ENCODE peak calls at places on chromosomes 13 and 19, in four cellular contexts. G is left ventricle myocardium inferior, M is dorsolateral prefrontal cortex, S is T-cell. F is an unnamed sample.

GRCh38 chr13:39867807-39868206 is 212.3 kb downstream of the COG6 start:
- DNase-seq in G (no peak), M (no peak), S (no peak), F (no peak)

GRCh38 chr13:44072536-44072935 is 192.8 kb downstream of the LACC1 start:
- DNase-seq in G (no peak), M (no peak), S (no peak), F (no peak)

GRCh38 chr13:55554741-55555140 is 1586.0 kb upstream of the PRR20A start:
- DNase-seq in G (no peak), M (no peak), S (no peak), F (no peak)

GRCh38 chr19:14183741-14184395 is 22.1 kb downstream of the ADGRL1 start:
- DNase-seq in G (no peak), M (no peak), S (no peak), F (no peak)

GRCh38 chr19:5154129-5154798 is 185.4 kb downstream of the KDM4B start:
- DNase-seq in G (no peak), M (no peak), S (no peak), F (no peak)

GRCh38 chr13:86282450-86282849 is 483.2 kb upstream of the SLITRK6 start:
- DNase-seq in G (no peak), M (no peak), S (no peak), F (no peak)

GRCh38 chr19:38849746-38850230 is at the start of gene HNRNPL:
- DNase-seq in G (no peak), M (no peak), S (no peak), F (no peak)

GRCh38 chr13:27104606-27105005 is 67.0 kb downstream of the USP12 start:
- DNase-seq in G (no peak), M (no peak), S (no peak), F (no peak)

GRCh38 chr19:5829567-5830315 is 9.8 kb downstream of the FUT6 start:
- DNase-seq in G (no peak), M (no peak), S (no peak), F (no peak)

GRCh38 chr19:47429140-47429793 is 9.9 kb upstream of the MEIS3 start:
- DNase-seq in G (no peak), M (no peak), S (no peak), F (no peak)

GRCh38 chr13:33123066-33123940 is 107.1 kb downstream of the KL start:
- DNase-seq in G (peak; percentile 48), M (no peak), S (no peak), F (no peak)

GRCh38 chr13:42110410-42111155 is 62.1 kb downstream of the DGKH start:
- DNase-seq in G (no peak), M (no peak), S (no peak), F (peak; percentile 43)

GRCh38 chr13:109160357-109160756 is 530.9 kb downstream of the MYO16 start:
- DNase-seq in G (no peak), M (no peak), S (no peak), F (no peak)

GRCh38 chr13:113150545-113151365 is 7.7 kb upstream of the PROZ start:
- DNase-seq in G (no peak), M (no peak), S (no peak), F (no peak)

GRCh38 chr19:8224394-8225145 is 15.4 kb downstream of the CERS4 start:
- DNase-seq in G (peak; percentile 57), M (no peak), S (no peak), F (no peak)

GRCh38 chr19:16608290-16608704 is 19.7 kb downstream of the MED26 start:
- DNase-seq in G (no peak), M (peak; percentile 46), S (no peak), F (no peak)

F was measured in HCT116.